ENCODE peak calls at places on chromosomes 1 and 21, in ten cellular contexts. One of them, this sample, is unnamed.

GRCh38 chr1:183804916-183805734 is at the start of gene RGL1:
- DNase-seq in Right ventricle myocardium superior: peak; percentile 85
- DNase-seq in EH: peak; percentile 71
- DNase-seq in T-helper 1 cell: peak; percentile 4
- DNase-seq in HS-27A: no peak
- DNase-seq in activated naive CD8-positive, alpha-beta T cell treated with anti-CD3 and anti-CD28 coated beads, Interleukin-2, amount 50 U/mL, for 24 hours: peak; percentile 24
- DNase-seq in spleen: peak; percentile 84
- DNase-seq in RPMI7951: peak; percentile 78
- DNase-seq in HEK293T: peak; percentile 69
- DNase-seq in iPS-NIHi11: peak; percentile 58
- DNase-seq in this sample: peak; percentile 81

GRCh38 chr1:41714613-41715389 is 203.9 kb downstream of the HIVEP3 start:
- DNase-seq in HS-27A: no peak
- DNase-seq in iPS-NIHi11: no peak
- DNase-seq in Right ventricle myocardium superior: no peak
- DNase-seq in EH: no peak
- DNase-seq in HEK293T: no peak
- DNase-seq in T-helper 1 cell: no peak
- DNase-seq in RPMI7951: no peak
- DNase-seq in spleen: no peak
- DNase-seq in activated naive CD8-positive, alpha-beta T cell treated with anti-CD3 and anti-CD28 coated beads, Interleukin-2, amount 50 U/mL, for 24 hours: no peak
- DNase-seq in this sample: no peak

GRCh38 chr1:235500971-235501540 is 3.2 kb downstream of the B3GALNT2 start:
- DNase-seq in HEK293T: no peak
- DNase-seq in activated naive CD8-positive, alpha-beta T cell treated with anti-CD3 and anti-CD28 coated beads, Interleukin-2, amount 50 U/mL, for 24 hours: no peak
- DNase-seq in RPMI7951: no peak
- DNase-seq in spleen: no peak
- DNase-seq in iPS-NIHi11: no peak
- DNase-seq in EH: peak; percentile 38
- DNase-seq in HS-27A: no peak
- DNase-seq in T-helper 1 cell: no peak
- DNase-seq in Right ventricle myocardium superior: no peak
- DNase-seq in this sample: no peak

GRCh38 chr1:237542525-237543418 is 347.9 kb downstream of the ZP4 start:
- DNase-seq in iPS-NIHi11: no peak
- DNase-seq in HS-27A: no peak
- DNase-seq in T-helper 1 cell: no peak
- DNase-seq in EH: no peak
- DNase-seq in activated naive CD8-positive, alpha-beta T cell treated with anti-CD3 and anti-CD28 coated beads, Interleukin-2, amount 50 U/mL, for 24 hours: no peak
- DNase-seq in HEK293T: no peak
- DNase-seq in spleen: no peak
- DNase-seq in RPMI7951: no peak
- DNase-seq in Right ventricle myocardium superior: no peak
- DNase-seq in this sample: no peak

GRCh38 chr1:115717541-115717940 is 51.0 kb downstream of the CASQ2 start:
- DNase-seq in EH: peak; percentile 14
- DNase-seq in iPS-NIHi11: no peak
- DNase-seq in RPMI7951: peak; percentile 18
- DNase-seq in spleen: no peak
- DNase-seq in activated naive CD8-positive, alpha-beta T cell treated with anti-CD3 and anti-CD28 coated beads, Interleukin-2, amount 50 U/mL, for 24 hours: peak; percentile 29
- DNase-seq in HS-27A: no peak
- DNase-seq in Right ventricle myocardium superior: no peak
- DNase-seq in HEK293T: peak; percentile 37
- DNase-seq in T-helper 1 cell: no peak
- DNase-seq in this sample: peak; percentile 7

GRCh38 chr21:42189860-42190491 is 29.0 kb upstream of the ABCG1 start:
- DNase-seq in HS-27A: no peak
- DNase-seq in HEK293T: no peak
- DNase-seq in activated naive CD8-positive, alpha-beta T cell treated with anti-CD3 and anti-CD28 coated beads, Interleukin-2, amount 50 U/mL, for 24 hours: no peak
- DNase-seq in Right ventricle myocardium superior: no peak
- DNase-seq in T-helper 1 cell: no peak
- DNase-seq in iPS-NIHi11: no peak
- DNase-seq in RPMI7951: no peak
- DNase-seq in EH: no peak
- DNase-seq in spleen: no peak
- DNase-seq in this sample: no peak

GRCh38 chr1:197915797-197916686 is 1.1 kb upstream of the LHX9 start:
- DNase-seq in activated naive CD8-positive, alpha-beta T cell treated with anti-CD3 and anti-CD28 coated beads, Interleukin-2, amount 50 U/mL, for 24 hours: no peak
- DNase-seq in spleen: peak; percentile 79
- DNase-seq in T-helper 1 cell: no peak
- DNase-seq in iPS-NIHi11: peak; percentile 69
- DNase-seq in Right ventricle myocardium superior: peak; percentile 70
- DNase-seq in RPMI7951: peak; percentile 73
- DNase-seq in HS-27A: peak; percentile 59
- DNase-seq in EH: peak; percentile 89
- DNase-seq in HEK293T: peak; percentile 84
- DNase-seq in this sample: no peak

GRCh38 chr1:25063591-25064416 is 133.7 kb upstream of the RUNX3 start:
- DNase-seq in HEK293T: no peak
- DNase-seq in iPS-NIHi11: no peak
- DNase-seq in RPMI7951: peak; percentile 66
- DNase-seq in EH: peak; percentile 68
- DNase-seq in Right ventricle myocardium superior: no peak
- DNase-seq in HS-27A: no peak
- DNase-seq in spleen: peak; percentile 29
- DNase-seq in activated naive CD8-positive, alpha-beta T cell treated with anti-CD3 and anti-CD28 coated beads, Interleukin-2, amount 50 U/mL, for 24 hours: no peak
- DNase-seq in T-helper 1 cell: no peak
- DNase-seq in this sample: no peak

GRCh38 chr1:159084867-159085266 is 8.3 kb upstream of the AIM2 start:
- DNase-seq in T-helper 1 cell: no peak
- DNase-seq in activated naive CD8-positive, alpha-beta T cell treated with anti-CD3 and anti-CD28 coated beads, Interleukin-2, amount 50 U/mL, for 24 hours: no peak
- DNase-seq in HEK293T: no peak
- DNase-seq in RPMI7951: no peak
- DNase-seq in Right ventricle myocardium superior: no peak
- DNase-seq in HS-27A: no peak
- DNase-seq in spleen: no peak
- DNase-seq in EH: no peak
- DNase-seq in iPS-NIHi11: no peak
- DNase-seq in this sample: no peak

GRCh38 chr1:149927056-149927534 is 508 bp downstream of the SF3B4 start:
- DNase-seq in activated naive CD8-positive, alpha-beta T cell treated with anti-CD3 and anti-CD28 coated beads, Interleukin-2, amount 50 U/mL, for 24 hours: no peak
- DNase-seq in iPS-NIHi11: no peak
- DNase-seq in spleen: no peak
- DNase-seq in Right ventricle myocardium superior: no peak
- DNase-seq in RPMI7951: no peak
- DNase-seq in T-helper 1 cell: no peak
- DNase-seq in HEK293T: no peak
- DNase-seq in EH: peak; percentile 45
- DNase-seq in HS-27A: no peak
- DNase-seq in this sample: no peak

GRCh38 chr1:194233069-194233468 is 1046.7 kb upstream of the B3GALT2 start:
- DNase-seq in spleen: no peak
- DNase-seq in HS-27A: no peak
- DNase-seq in RPMI7951: no peak
- DNase-seq in EH: peak; percentile 24
- DNase-seq in T-helper 1 cell: no peak
- DNase-seq in iPS-NIHi11: no peak
- DNase-seq in HEK293T: no peak
- DNase-seq in Right ventricle myocardium superior: no peak
- DNase-seq in activated naive CD8-positive, alpha-beta T cell treated with anti-CD3 and anti-CD28 coated beads, Interleukin-2, amount 50 U/mL, for 24 hours: no peak
- DNase-seq in this sample: no peak

GRCh38 chr1:40337448-40337847 is 20.4 kb upstream of the COL9A2 start:
- DNase-seq in activated naive CD8-positive, alpha-beta T cell treated with anti-CD3 and anti-CD28 coated beads, Interleukin-2, amount 50 U/mL, for 24 hours: no peak
- DNase-seq in HEK293T: no peak
- DNase-seq in HS-27A: no peak
- DNase-seq in spleen: no peak
- DNase-seq in T-helper 1 cell: no peak
- DNase-seq in iPS-NIHi11: no peak
- DNase-seq in RPMI7951: no peak
- DNase-seq in Right ventricle myocardium superior: no peak
- DNase-seq in EH: no peak
- DNase-seq in this sample: no peak

GRCh38 chr1:8169364-8170058 is 143.4 kb upstream of the ERRFI1 start:
- DNase-seq in T-helper 1 cell: peak; percentile 33
- DNase-seq in EH: peak; percentile 82
- DNase-seq in Right ventricle myocardium superior: no peak
- DNase-seq in HS-27A: no peak
- DNase-seq in HEK293T: no peak
- DNase-seq in activated naive CD8-positive, alpha-beta T cell treated with anti-CD3 and anti-CD28 coated beads, Interleukin-2, amount 50 U/mL, for 24 hours: peak; percentile 59
- DNase-seq in spleen: no peak
- DNase-seq in iPS-NIHi11: peak; percentile 46
- DNase-seq in RPMI7951: peak; percentile 90
- DNase-seq in this sample: peak; percentile 52

GRCh38 chr1:54273092-54273836 is 73.3 kb downstream of the MRPL37 start:
- DNase-seq in HEK293T: peak; percentile 98
- DNase-seq in HS-27A: no peak
- DNase-seq in iPS-NIHi11: peak; percentile 63
- DNase-seq in RPMI7951: peak; percentile 93
- DNase-seq in spleen: no peak
- DNase-seq in Right ventricle myocardium superior: peak; percentile 72
- DNase-seq in T-helper 1 cell: no peak
- DNase-seq in EH: peak; percentile 92
- DNase-seq in activated naive CD8-positive, alpha-beta T cell treated with anti-CD3 and anti-CD28 coated beads, Interleukin-2, amount 50 U/mL, for 24 hours: no peak
- DNase-seq in this sample: peak; percentile 81

GRCh38 chr21:42317341-42317741 is 2.1 kb upstream of the TFF3 start:
- DNase-seq in EH: no peak
- DNase-seq in activated naive CD8-positive, alpha-beta T cell treated with anti-CD3 and anti-CD28 coated beads, Interleukin-2, amount 50 U/mL, for 24 hours: no peak
- DNase-seq in iPS-NIHi11: no peak
- DNase-seq in HEK293T: no peak
- DNase-seq in T-helper 1 cell: no peak
- DNase-seq in HS-27A: no peak
- DNase-seq in spleen: no peak
- DNase-seq in RPMI7951: no peak
- DNase-seq in Right ventricle myocardium superior: no peak
- DNase-seq in this sample: no peak

GRCh38 chr1:202802998-202803932 is 5.0 kb downstream of the KDM5B start:
- DNase-seq in HS-27A: no peak
- DNase-seq in RPMI7951: no peak
- DNase-seq in iPS-NIHi11: no peak
- DNase-seq in spleen: no peak
- DNase-seq in HEK293T: no peak
- DNase-seq in EH: peak; percentile 77
- DNase-seq in T-helper 1 cell: no peak
- DNase-seq in activated naive CD8-positive, alpha-beta T cell treated with anti-CD3 and anti-CD28 coated beads, Interleukin-2, amount 50 U/mL, for 24 hours: no peak
- DNase-seq in Right ventricle myocardium superior: no peak
- DNase-seq in this sample: no peak